ENCODE peak calls at places on chromosomes 13 and 19, in five cellular contexts. One of them, this sample, is unnamed.

GRCh38 chr13:51729853-51730553 is 74.0 kb downstream of the DHRS12 start:
- DNase-seq in fibroblast of lung: peak; percentile 87
- DNase-seq in thoracic aorta: peak; percentile 28
- DNase-seq in heart left ventricle: no peak
- DNase-seq in tibial nerve: no peak
- DNase-seq in this sample: no peak

GRCh38 chr19:14147797-14148605 is 11.6 kb upstream of the ASF1B start:
- DNase-seq in fibroblast of lung: peak; percentile 65
- DNase-seq in thoracic aorta: no peak
- DNase-seq in heart left ventricle: peak; percentile 71
- DNase-seq in tibial nerve: peak; percentile 52
- DNase-seq in this sample: peak; percentile 31

GRCh38 chr19:31110331-31110730 is 238.9 kb downstream of the TSHZ3 start:
- DNase-seq in fibroblast of lung: peak; percentile 63
- DNase-seq in thoracic aorta: no peak
- DNase-seq in heart left ventricle: no peak
- DNase-seq in tibial nerve: no peak
- DNase-seq in this sample: no peak

GRCh38 chr19:52778811-52779210 is 7.8 kb downstream of the ZNF600 start:
- DNase-seq in fibroblast of lung: no peak
- DNase-seq in thoracic aorta: no peak
- DNase-seq in heart left ventricle: no peak
- DNase-seq in tibial nerve: no peak
- DNase-seq in this sample: no peak

GRCh38 chr13:40624338-40624737 is 42.1 kb downstream of the FOXO1 start:
- DNase-seq in fibroblast of lung: peak; percentile 19
- DNase-seq in thoracic aorta: no peak
- DNase-seq in heart left ventricle: no peak
- DNase-seq in tibial nerve: no peak
- DNase-seq in this sample: no peak

GRCh38 chr13:103140001-103140671 is 73.9 kb upstream of the SLC10A2 start:
- DNase-seq in fibroblast of lung: peak; percentile 2
- DNase-seq in thoracic aorta: no peak
- DNase-seq in heart left ventricle: no peak
- DNase-seq in tibial nerve: peak; percentile 63
- DNase-seq in this sample: no peak

GRCh38 chr19:13012390-13012689 is 17.1 kb downstream of the NFIX start:
- DNase-seq in fibroblast of lung: no peak
- DNase-seq in thoracic aorta: no peak
- DNase-seq in heart left ventricle: no peak
- DNase-seq in tibial nerve: no peak
- DNase-seq in this sample: no peak

GRCh38 chr19:58554494-58555368 is at the start of gene CHMP2A:
- DNase-seq in fibroblast of lung: peak; percentile 97
- DNase-seq in thoracic aorta: peak; percentile 93
- DNase-seq in heart left ventricle: peak; percentile 99
- DNase-seq in tibial nerve: peak; percentile 97
- DNase-seq in this sample: no peak

GRCh38 chr13:46663644-46664043 is 110.7 kb downstream of the LRCH1 start:
- DNase-seq in fibroblast of lung: no peak
- DNase-seq in thoracic aorta: no peak
- DNase-seq in heart left ventricle: no peak
- DNase-seq in tibial nerve: no peak
- DNase-seq in this sample: no peak

GRCh38 chr13:51557875-51558604 is 26.2 kb upstream of the WDFY2 start:
- DNase-seq in fibroblast of lung: peak; percentile 68
- DNase-seq in thoracic aorta: no peak
- DNase-seq in heart left ventricle: no peak
- DNase-seq in tibial nerve: no peak
- DNase-seq in this sample: no peak

GRCh38 chr19:38644719-38645118 is 2.7 kb upstream of the ACTN4 start:
- DNase-seq in fibroblast of lung: no peak
- DNase-seq in thoracic aorta: no peak
- DNase-seq in heart left ventricle: no peak
- DNase-seq in tibial nerve: no peak
- DNase-seq in this sample: no peak

GRCh38 chr13:28340272-28340793 is 154.6 kb downstream of the FLT1 start:
- DNase-seq in fibroblast of lung: no peak
- DNase-seq in thoracic aorta: no peak
- DNase-seq in heart left ventricle: no peak
- DNase-seq in tibial nerve: no peak
- DNase-seq in this sample: no peak

GRCh38 chr19:46660008-46660517 is 919 bp downstream of the DACT3 start:
- DNase-seq in fibroblast of lung: no peak
- DNase-seq in thoracic aorta: no peak
- DNase-seq in heart left ventricle: peak; percentile 54
- DNase-seq in tibial nerve: no peak
- DNase-seq in this sample: peak; percentile 31

GRCh38 chr13:47480121-47480520 is 521.0 kb downstream of the SUCLA2 start:
- DNase-seq in fibroblast of lung: peak; percentile 95
- DNase-seq in thoracic aorta: no peak
- DNase-seq in heart left ventricle: no peak
- DNase-seq in tibial nerve: no peak
- DNase-seq in this sample: no peak

GRCh38 chr13:110620596-110620995 is 5.3 kb downstream of the NAXD start:
- DNase-seq in fibroblast of lung: no peak
- DNase-seq in thoracic aorta: no peak
- DNase-seq in heart left ventricle: no peak
- DNase-seq in tibial nerve: no peak
- DNase-seq in this sample: no peak
- H3K27ac ChIP-seq in fibroblast of lung: no peak overlapping the region
- H3K27ac ChIP-seq in thoracic aorta: no peak overlapping the region
- H3K27ac ChIP-seq in heart left ventricle: no peak overlapping the region
- H3K27ac ChIP-seq in tibial nerve: no peak overlapping the region
- H3K27ac ChIP-seq in this sample: no peak overlapping the region

DNA sequence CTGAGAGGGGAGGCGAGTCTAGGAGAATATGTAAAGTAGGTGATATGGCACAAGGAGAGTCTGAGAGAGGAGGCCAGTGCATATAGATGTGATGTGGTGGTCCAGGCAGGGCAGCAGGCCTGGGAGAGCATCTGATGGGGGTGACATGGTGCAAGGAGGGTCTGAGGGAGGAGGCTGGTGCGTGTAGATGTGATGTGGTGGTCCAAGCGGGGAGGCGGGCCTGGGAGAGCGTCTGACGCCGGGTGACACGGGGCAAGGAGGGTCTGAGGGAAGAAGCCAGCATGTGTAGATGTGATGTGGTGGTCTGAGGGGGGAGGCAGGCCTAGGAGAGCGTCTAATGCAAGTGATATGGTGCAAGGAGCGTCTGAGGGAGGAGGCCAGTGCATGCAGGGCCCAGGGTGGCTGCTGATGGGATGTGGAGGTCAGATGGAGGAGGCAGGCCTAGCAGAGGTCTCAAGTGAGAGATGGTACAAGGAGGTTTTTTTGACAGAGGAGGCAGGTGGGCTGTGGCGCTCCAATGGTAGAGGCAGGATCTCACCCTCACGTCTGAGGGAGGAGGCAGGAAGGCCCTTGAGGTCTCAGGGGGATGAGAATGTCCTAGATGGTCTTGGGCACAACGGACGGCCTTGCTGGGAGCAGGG is 16.2 kb downstream of the NFIC start:
- DNase-seq in fibroblast of lung: no peak
- DNase-seq in thoracic aorta: no peak
- DNase-seq in heart left ventricle: no peak
- DNase-seq in tibial nerve: no peak
- DNase-seq in this sample: no peak
- H3K27ac ChIP-seq in fibroblast of lung: peak overlapping the region; percentile 47
- H3K27ac ChIP-seq in thoracic aorta: peak overlapping the region; percentile 33
- H3K27ac ChIP-seq in heart left ventricle: peak overlapping the region; percentile 67
- H3K27ac ChIP-seq in tibial nerve: peak overlapping the region; percentile 94
- H3K27ac ChIP-seq in this sample: no peak overlapping the region

DNA sequence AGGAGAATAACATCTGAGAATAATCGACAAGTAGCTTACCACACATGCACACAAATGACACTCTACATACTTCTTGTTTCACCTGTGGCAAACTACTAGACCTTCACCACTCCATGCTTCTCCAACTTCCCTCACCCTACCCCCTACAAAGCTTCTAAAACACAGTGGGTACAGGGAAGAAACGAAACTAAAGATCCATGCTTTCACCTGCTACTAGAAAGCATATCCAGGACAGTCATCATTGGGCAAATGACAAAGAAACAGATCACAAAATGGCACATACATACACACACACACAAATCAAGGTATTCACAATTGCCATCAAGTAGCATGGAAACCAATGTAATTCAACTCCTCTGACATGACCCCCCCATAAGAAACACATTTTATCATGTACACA is 10.6 kb downstream of the BRD4 start:
- DNase-seq in fibroblast of lung: no peak
- DNase-seq in thoracic aorta: no peak
- DNase-seq in heart left ventricle: no peak
- DNase-seq in tibial nerve: no peak
- DNase-seq in this sample: no peak
- H3K27ac ChIP-seq in fibroblast of lung: peak overlapping the region; percentile 56
- H3K27ac ChIP-seq in thoracic aorta: no peak overlapping the region
- H3K27ac ChIP-seq in heart left ventricle: peak overlapping the region; percentile 28
- H3K27ac ChIP-seq in tibial nerve: peak overlapping the region; percentile 4
- H3K27ac ChIP-seq in this sample: no peak overlapping the region

GRCh38 chr19:45094707-45095106 is 1.7 kb downstream of the PPP1R37 start:
- DNase-seq in fibroblast of lung: no peak
- DNase-seq in thoracic aorta: no peak
- DNase-seq in heart left ventricle: no peak
- DNase-seq in tibial nerve: no peak
- DNase-seq in this sample: no peak

GRCh38 chr19:45095496-45096413 is 2.8 kb downstream of the PPP1R37 start:
- DNase-seq in fibroblast of lung: no peak
- DNase-seq in thoracic aorta: no peak
- DNase-seq in heart left ventricle: no peak
- DNase-seq in tibial nerve: no peak
- DNase-seq in this sample: no peak

GRCh38 chr19:45096700-45097099 is 3.7 kb downstream of the PPP1R37 start:
- DNase-seq in fibroblast of lung: no peak
- DNase-seq in thoracic aorta: no peak
- DNase-seq in heart left ventricle: no peak
- DNase-seq in tibial nerve: no peak
- DNase-seq in this sample: no peak

GRCh38 chr19:45092747-45093678 is at the start of gene PPP1R37:
- DNase-seq in fibroblast of lung: peak; percentile 99
- DNase-seq in thoracic aorta: peak; percentile 75
- DNase-seq in heart left ventricle: peak; percentile 94
- DNase-seq in tibial nerve: peak; percentile 92
- DNase-seq in this sample: peak; percentile 85

GRCh38 chr19:45094158-45094557 is 1.2 kb downstream of the PPP1R37 start:
- DNase-seq in fibroblast of lung: no peak
- DNase-seq in thoracic aorta: no peak
- DNase-seq in heart left ventricle: no peak
- DNase-seq in tibial nerve: no peak
- DNase-seq in this sample: no peak
- H3K27ac ChIP-seq in fibroblast of lung: peak overlapping the region; percentile 92
- H3K27ac ChIP-seq in thoracic aorta: no peak overlapping the region
- H3K27ac ChIP-seq in heart left ventricle: no peak overlapping the region
- H3K27ac ChIP-seq in tibial nerve: no peak overlapping the region
- H3K27ac ChIP-seq in this sample: no peak overlapping the region

GRCh38 chr19:16295071-16295470 is 29.6 kb upstream of the KLF2 start:
- DNase-seq in fibroblast of lung: peak; percentile 11
- DNase-seq in thoracic aorta: no peak
- DNase-seq in heart left ventricle: no peak
- DNase-seq in tibial nerve: no peak
- DNase-seq in this sample: no peak

GRCh38 chr19:16293133-16294085 is 31.2 kb upstream of the KLF2 start:
- DNase-seq in fibroblast of lung: peak; percentile 98
- DNase-seq in thoracic aorta: peak; percentile 63
- DNase-seq in heart left ventricle: peak; percentile 78
- DNase-seq in tibial nerve: peak; percentile 87
- DNase-seq in this sample: no peak

GRCh38 chr19:16289594-16289993 is 35.0 kb upstream of the KLF2 start:
- DNase-seq in fibroblast of lung: no peak
- DNase-seq in thoracic aorta: no peak
- DNase-seq in heart left ventricle: no peak
- DNase-seq in tibial nerve: no peak
- DNase-seq in this sample: no peak

GRCh38 chr19:16288544-16288943 is 36.1 kb upstream of the KLF2 start:
- DNase-seq in fibroblast of lung: peak; percentile 30
- DNase-seq in thoracic aorta: no peak
- DNase-seq in heart left ventricle: peak; percentile 54
- DNase-seq in tibial nerve: no peak
- DNase-seq in this sample: no peak

DNA sequence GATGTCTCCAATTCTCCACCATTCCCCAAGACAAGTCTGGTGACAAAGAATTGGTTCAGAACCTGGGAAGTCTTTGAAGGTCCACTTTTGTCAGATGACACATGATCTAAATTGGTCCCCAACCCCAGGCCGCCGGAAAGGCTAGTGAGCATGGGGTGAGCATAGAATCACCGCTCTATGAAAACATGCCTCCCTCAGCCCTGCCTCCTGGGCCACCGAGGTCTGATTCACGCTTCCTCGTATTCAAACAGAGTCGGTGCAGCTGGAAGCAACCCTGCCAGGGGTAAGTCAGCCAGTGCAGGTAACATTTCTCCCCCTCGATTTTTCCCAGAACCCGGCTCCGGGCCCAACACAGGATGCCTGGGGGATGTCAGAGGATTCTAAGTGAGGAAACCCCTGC is 33.9 kb upstream of the KLF2 start:
- DNase-seq in fibroblast of lung: no peak
- DNase-seq in thoracic aorta: no peak
- DNase-seq in heart left ventricle: peak; percentile 46
- DNase-seq in tibial nerve: no peak
- DNase-seq in this sample: no peak
- H3K27ac ChIP-seq in fibroblast of lung: no peak overlapping the region
- H3K27ac ChIP-seq in thoracic aorta: no peak overlapping the region
- H3K27ac ChIP-seq in heart left ventricle: peak overlapping the region; percentile 78
- H3K27ac ChIP-seq in tibial nerve: peak overlapping the region; percentile 25
- H3K27ac ChIP-seq in this sample: no peak overlapping the region

DNA sequence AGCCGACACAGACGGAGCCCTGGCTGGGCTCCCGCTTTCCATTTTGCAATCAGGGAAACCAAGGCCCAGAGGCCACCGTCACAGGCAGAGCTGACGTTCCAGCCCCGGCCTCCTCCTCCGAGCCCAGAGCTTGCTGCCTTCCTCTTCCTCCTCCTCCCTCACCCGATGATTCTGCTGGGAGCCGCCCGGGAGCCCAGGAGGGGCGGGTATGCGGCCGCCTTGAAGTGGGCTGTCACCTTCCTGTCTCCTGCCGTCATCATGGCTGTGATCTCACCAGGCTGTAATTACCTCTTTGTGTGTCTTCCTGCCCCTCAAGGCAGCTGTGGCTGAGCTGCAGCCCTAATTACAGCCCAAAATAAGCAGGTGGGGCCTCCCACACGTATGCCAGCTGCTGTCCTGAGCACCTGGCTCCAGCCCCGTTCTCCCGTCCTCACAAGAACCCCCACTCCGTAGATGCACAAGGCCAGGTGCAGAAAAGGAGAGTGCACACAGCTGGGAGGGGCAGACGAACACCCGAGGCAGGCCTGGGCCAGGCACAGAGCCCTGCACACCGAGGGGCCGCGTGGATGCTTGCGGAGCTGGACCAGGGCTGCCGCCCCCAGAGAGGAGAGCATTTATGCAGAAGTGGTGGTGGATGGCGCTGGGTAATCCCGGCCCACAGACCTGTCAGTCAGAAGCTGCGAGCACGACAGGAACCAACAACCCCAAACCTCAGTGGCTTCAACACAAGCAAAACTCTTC is 4.0 kb downstream of the TPGS1 start:
- DNase-seq in fibroblast of lung: no peak
- DNase-seq in thoracic aorta: no peak
- DNase-seq in heart left ventricle: peak; percentile 77
- DNase-seq in tibial nerve: no peak
- DNase-seq in this sample: no peak
- H3K27ac ChIP-seq in fibroblast of lung: peak overlapping the region; percentile 20
- H3K27ac ChIP-seq in thoracic aorta: no peak overlapping the region
- H3K27ac ChIP-seq in heart left ventricle: peak overlapping the region; percentile 69
- H3K27ac ChIP-seq in tibial nerve: peak overlapping the region; percentile 36
- H3K27ac ChIP-seq in this sample: peak overlapping the region; percentile 38

This sample was measured in substantia nigra.